ENCODE peak calls at places on chromosomes 4 and X, in four cellular contexts. S is tibial artery, Y is ovary, E is Peyer's patch. Q is an unnamed sample.
A peak's percentile ranks its signal among the peaks of the same experiment; 100 is the strongest.

GRCh38 chr4:80324171-80324570 is 11.4 kb upstream of the CFAP299 start:
- DNase-seq in S (no peak), Y (no peak), E (no peak), Q (no peak)

GRCh38 chr4:48031802-48032525 is 15.4 kb downstream of the NIPAL1 start:
- DNase-seq in S (no peak), Y (no peak), E (no peak), Q (no peak)

GRCh38 chrX:95539041-95539440 is 1145.6 kb upstream of the DIAPH2 start:
- DNase-seq in S (no peak), Y (no peak), E (no peak), Q (no peak)

GRCh38 chrX:71253253-71254091 is 468 bp downstream of the ZMYM3 start:
- DNase-seq in S (no peak), Y (peak; percentile 75), E (peak; percentile 52), Q (no peak)

GRCh38 chr4:1347410-1347864 is 429 bp downstream of the UVSSA start:
- DNase-seq in S (peak; percentile 91), Y (peak; percentile 87), E (peak; percentile 76), Q (no peak)

GRCh38 chr4:101711590-101712255 is 78.8 kb upstream of the BANK1 start:
- DNase-seq in S (no peak), Y (no peak), E (no peak), Q (no peak)

GRCh38 chrX:140480765-140481164 is 24.1 kb downstream of the SOX3 start:
- DNase-seq in S (no peak), Y (no peak), E (no peak), Q (no peak)

GRCh38 chr4:185192059-185192458 is 11.7 kb downstream of the CFAP97 start:
- DNase-seq in S (no peak), Y (no peak), E (no peak), Q (no peak)

GRCh38 chr4:24514808-24515207 is 69.5 kb downstream of the DHX15 start:
- DNase-seq in S (no peak), Y (no peak), E (no peak), Q (no peak)

GRCh38 chr4:176002007-176002623 is 63.5 kb upstream of the WDR17 start:
- DNase-seq in S (peak; percentile 68), Y (no peak), E (peak; percentile 50), Q (no peak)

GRCh38 chrX:120504569-120504968 is 35.5 kb upstream of the LAMP2 start:
- DNase-seq in S (no peak), Y (no peak), E (no peak), Q (no peak)

GRCh38 chrX:54807524-54808108 is at the start of gene MAGED2:
- DNase-seq in S (peak; percentile 77), Y (peak; percentile 74), E (peak; percentile 64), Q (no peak)

GRCh38 chr4:165351359-165352130 is 24.1 kb downstream of the MSMO1 start:
- DNase-seq in S (no peak), Y (no peak), E (no peak), Q (no peak)

GRCh38 chr4:111628437-111628836 is 516.8 kb upstream of the FAM241A start:
- DNase-seq in S (no peak), Y (no peak), E (no peak), Q (no peak)

GRCh38 chrX:3962511-3963350 is 249.3 kb upstream of the PRKX start:
- DNase-seq in S (no peak), Y (no peak), E (no peak), Q (no peak)

GRCh38 chrX:140822184-140822583 is 112.6 kb downstream of the LINC00632 start:
- DNase-seq in S (no peak), Y (no peak), E (no peak), Q (no peak)

GRCh38 chr4:4334798-4335520 is 44.9 kb downstream of the ZBTB49 start:
- DNase-seq in S (no peak), Y (peak; percentile 81), E (peak; percentile 92), Q (peak; percentile 49)

GRCh38 chrX:152926279-152926678 is 28.4 kb downstream of the ZNF185 start:
- DNase-seq in S (no peak), Y (peak; percentile 65), E (peak; percentile 56), Q (no peak)

GRCh38 chrX:49185062-49185394 is 1.1 kb downstream of the PRICKLE3 start:
- DNase-seq in S (no peak), Y (no peak), E (no peak), Q (no peak)

GRCh38 chrX:49184294-49185061 is 1.7 kb downstream of the PRICKLE3 start:
- DNase-seq in S (peak; percentile 97), Y (peak; percentile 96), E (peak; percentile 94), Q (no peak)

GRCh38 chrX:49187526-49187925 is 1.4 kb upstream of the PRICKLE3 start:
- DNase-seq in S (no peak), Y (no peak), E (no peak), Q (no peak)

GRCh38 chrX:49187028-49187394 is 838 bp upstream of the PRICKLE3 start:
- DNase-seq in S (no peak), Y (no peak), E (no peak), Q (no peak)

DNA sequence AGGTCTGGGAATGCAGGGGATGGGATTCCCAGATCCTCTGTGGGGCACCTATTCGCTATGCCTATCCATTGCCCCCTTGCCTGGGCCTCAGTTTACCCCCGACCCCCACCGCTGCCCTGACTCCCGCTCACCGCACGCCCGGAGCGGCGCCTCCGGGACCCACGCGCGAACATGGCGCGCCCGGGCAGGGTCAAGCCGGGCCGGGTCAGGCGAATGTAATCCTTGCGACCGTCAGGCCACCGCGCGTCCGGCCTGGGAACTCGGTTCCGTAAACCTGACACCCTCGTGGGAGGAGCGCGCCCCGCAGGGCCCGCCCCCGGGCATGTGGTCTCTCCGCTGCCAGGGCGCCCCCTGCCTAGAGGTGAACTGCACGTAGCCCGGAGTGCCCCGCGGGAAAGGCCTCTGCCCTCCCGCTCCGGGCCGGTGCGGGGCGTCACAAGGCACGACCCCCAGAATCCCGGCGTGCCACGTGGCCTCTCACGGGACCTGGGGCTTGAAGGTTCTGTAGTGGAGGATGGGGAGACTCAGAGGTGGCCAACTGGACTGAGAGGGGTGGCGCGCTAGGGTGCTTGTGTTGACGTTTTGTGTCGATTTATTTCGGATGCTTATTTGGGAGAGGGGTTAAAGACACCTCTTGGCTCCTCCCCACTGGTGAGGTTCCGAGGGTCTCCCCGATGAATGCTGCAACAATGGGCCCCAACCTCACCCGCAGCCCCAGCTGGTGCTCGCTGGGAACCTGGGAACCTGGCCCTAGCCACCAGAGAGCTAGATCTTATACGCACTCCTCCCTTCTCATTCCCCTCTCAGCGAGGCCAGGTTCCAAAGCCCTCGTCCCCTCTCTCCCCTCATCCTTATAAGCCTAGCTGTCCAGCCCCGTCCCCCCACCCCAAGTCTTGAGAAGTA is at the start of gene PRICKLE3:
- DNase-seq in S (peak; percentile 92), Y (peak; percentile 87), E (peak; percentile 94), Q (no peak)
- TF ChIP-seq CTCF in S (no peak), Y (no peak), E (peak; percentile 38), Q (peak; percentile 45)

GRCh38 chrX:24398766-24399165 is 38.3 kb downstream of the SUPT20HL1 start:
- DNase-seq in S (no peak), Y (no peak), E (no peak), Q (no peak)

GRCh38 chrX:24392709-24393108 is 32.3 kb downstream of the SUPT20HL1 start:
- DNase-seq in S (no peak), Y (no peak), E (no peak), Q (no peak)

GRCh38 chrX:24396236-24396929 is 35.9 kb downstream of the SUPT20HL1 start:
- DNase-seq in S (no peak), Y (no peak), E (no peak), Q (no peak)

GRCh38 chrX:24396930-24397277 is 36.5 kb downstream of the SUPT20HL1 start:
- DNase-seq in S (no peak), Y (no peak), E (no peak), Q (no peak)

GRCh38 chrX:24395775-24396174 is 35.3 kb downstream of the SUPT20HL1 start:
- DNase-seq in S (no peak), Y (no peak), E (peak; percentile 58), Q (no peak)
- H3K4me3 ChIP-seq in S (no peak overlapping the region), Y (no peak overlapping the region), E (no peak overlapping the region), Q (no peak overlapping the region)

GRCh38 chrX:40573763-40574162 is 7.0 kb upstream of the ATP6AP2 start:
- DNase-seq in S (no peak), Y (no peak), E (no peak), Q (no peak)
- TF ChIP-seq CTCF in S (peak; percentile 18), Y (no peak), E (peak; percentile 13), Q (peak; percentile 69)

GRCh38 chr4:7938513-7939376 is 916 bp downstream of the AFAP1 start:
- DNase-seq in S (peak; percentile 77), Y (peak; percentile 60), E (no peak), Q (no peak)

GRCh38 chr4:7933631-7934510 is 5.8 kb downstream of the AFAP1 start:
- DNase-seq in S (no peak), Y (no peak), E (peak; percentile 17), Q (no peak)

GRCh38 chr4:7941111-7942018 is 1.7 kb upstream of the AFAP1 start:
- DNase-seq in S (no peak), Y (peak; percentile 38), E (no peak), Q (no peak)

GRCh38 chr4:7939377-7940108 is at the start of gene AFAP1:
- DNase-seq in S (peak; percentile 92), Y (peak; percentile 94), E (peak; percentile 90), Q (no peak)

DNA sequence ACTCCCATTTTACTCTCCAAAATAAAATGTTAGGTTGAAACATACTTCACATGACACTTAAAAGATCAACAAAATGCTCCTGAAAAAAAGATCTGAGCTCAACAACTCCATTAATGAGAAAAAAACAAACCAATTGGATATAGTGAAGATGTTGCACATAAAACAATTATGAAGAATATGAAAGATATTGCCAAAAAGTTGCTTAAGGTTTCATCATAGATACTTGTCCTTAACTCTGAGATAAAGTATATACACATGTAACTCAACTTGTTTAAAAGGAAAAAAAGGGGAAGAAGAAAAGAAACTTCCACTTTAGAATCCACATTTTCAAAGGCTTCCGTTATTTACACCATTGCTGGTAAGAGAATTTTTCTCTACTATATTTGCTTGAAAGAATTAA is 2.7 kb downstream of the AFAP1 start:
- DNase-seq in S (no peak), Y (no peak), E (no peak), Q (no peak)
- H3K4me3 ChIP-seq in S (peak overlapping the region; percentile 80), Y (no peak overlapping the region), E (no peak overlapping the region), Q (no peak overlapping the region)